ENCODE peak calls at places on chromosomes 11 and 22, in four cellular contexts. One of them, this sample, is unnamed. For H3K9me3, the result is how much of the 10 kb centered on the place peaks cover.

GRCh38 chr11:134542401-134543143 is 130.5 kb upstream of the B3GAT1 start:
- DNase-seq in upper lobe of left lung: no peak
- DNase-seq in CD8-positive, alpha-beta T cell: no peak
- DNase-seq in AG04450: no peak
- DNase-seq in this sample: no peak

GRCh38 chr22:46573781-46574437 is 36.5 kb upstream of the CELSR1 start:
- DNase-seq in CD8-positive, alpha-beta T cell: no peak
- DNase-seq in AG04450: no peak
- DNase-seq in upper lobe of left lung: peak
- DNase-seq in this sample: no peak

GRCh38 chr11:45158210-45158644 is 11.8 kb downstream of the PRDM11 start:
- DNase-seq in upper lobe of left lung: peak
- DNase-seq in AG04450: no peak
- DNase-seq in CD8-positive, alpha-beta T cell: no peak
- DNase-seq in this sample: no peak

GRCh38 chr11:111978028-111978771 is 41.1 kb downstream of the DIXDC1 start:
- DNase-seq in upper lobe of left lung: peak
- DNase-seq in CD8-positive, alpha-beta T cell: no peak
- DNase-seq in AG04450: peak
- DNase-seq in this sample: no peak

GRCh38 chr11:35852056-35852455 is 91.8 kb upstream of the LDLRAD3 start:
- DNase-seq in upper lobe of left lung: peak
- DNase-seq in AG04450: no peak
- DNase-seq in CD8-positive, alpha-beta T cell: no peak
- DNase-seq in this sample: no peak

GRCh38 chr22:43356881-43357280 is 13.7 kb upstream of the SCUBE1 start:
- DNase-seq in CD8-positive, alpha-beta T cell: no peak
- DNase-seq in upper lobe of left lung: no peak
- DNase-seq in AG04450: no peak
- DNase-seq in this sample: no peak

GRCh38 chr11:19660076-19660475 is 52.6 kb upstream of the NAV2 start:
- DNase-seq in AG04450: no peak
- DNase-seq in CD8-positive, alpha-beta T cell: no peak
- DNase-seq in upper lobe of left lung: peak
- DNase-seq in this sample: no peak

GRCh38 chr11:64718084-64718779 is 4.8 kb downstream of the NRXN2 start:
- DNase-seq in CD8-positive, alpha-beta T cell: no peak
- DNase-seq in upper lobe of left lung: no peak
- DNase-seq in AG04450: no peak
- DNase-seq in this sample: no peak

GRCh38 chr11:108871152-108871551 is 206.3 kb downstream of the DDX10 start:
- DNase-seq in upper lobe of left lung: no peak
- DNase-seq in CD8-positive, alpha-beta T cell: no peak
- DNase-seq in AG04450: peak
- DNase-seq in this sample: no peak

GRCh38 chr11:85710912-85711311 is 24.9 kb upstream of the CCDC89 start:
- DNase-seq in AG04450: no peak
- DNase-seq in CD8-positive, alpha-beta T cell: no peak
- DNase-seq in upper lobe of left lung: no peak
- DNase-seq in this sample: no peak

GRCh38 chr11:115423728-115424459 is 80.3 kb downstream of the CADM1 start:
- DNase-seq in CD8-positive, alpha-beta T cell: no peak
- DNase-seq in upper lobe of left lung: no peak
- DNase-seq in AG04450: no peak
- DNase-seq in this sample: no peak

GRCh38 chr11:1335811-1336761 is 26.7 kb upstream of the TOLLIP start:
- DNase-seq in upper lobe of left lung: peak
- DNase-seq in CD8-positive, alpha-beta T cell: peak
- DNase-seq in AG04450: peak
- DNase-seq in this sample: peak

GRCh38 chr11:30774451-30774850 is 188.3 kb upstream of the MPPED2 start:
- DNase-seq in CD8-positive, alpha-beta T cell: no peak
- DNase-seq in upper lobe of left lung: no peak
- DNase-seq in AG04450: no peak
- DNase-seq in this sample: no peak

GRCh38 chr11:74388678-74389327 is 9.4 kb downstream of the PGM2L1 start:
- DNase-seq in AG04450: no peak
- DNase-seq in CD8-positive, alpha-beta T cell: peak
- DNase-seq in upper lobe of left lung: peak
- DNase-seq in this sample: peak

GRCh38 chr11:16356057-16356750 is at the start of gene SOX6:
- DNase-seq in CD8-positive, alpha-beta T cell: no peak
- DNase-seq in upper lobe of left lung: no peak
- DNase-seq in AG04450: no peak
- DNase-seq in this sample: no peak

GRCh38 chr11:31690041-31690440 is 121.1 kb downstream of the PAX6 start:
- DNase-seq in upper lobe of left lung: no peak
- DNase-seq in AG04450: no peak
- DNase-seq in CD8-positive, alpha-beta T cell: no peak
- DNase-seq in this sample: no peak

GRCh38 chr11:63888170-63889086 is 28.5 kb downstream of the RCOR2 start:
- DNase-seq in upper lobe of left lung: peak
- DNase-seq in AG04450: no peak
- DNase-seq in CD8-positive, alpha-beta T cell: peak
- DNase-seq in this sample: peak

GRCh38 chr22:20652130-20652529 is 121.8 kb upstream of the SERPIND1 start:
- DNase-seq in AG04450: no peak
- DNase-seq in upper lobe of left lung: no peak
- DNase-seq in CD8-positive, alpha-beta T cell: no peak
- DNase-seq in this sample: no peak

GRCh38 chr11:27696961-27697360 is 3.3 kb downstream of the BDNF start:
- DNase-seq in AG04450: no peak
- DNase-seq in upper lobe of left lung: no peak
- DNase-seq in CD8-positive, alpha-beta T cell: no peak
- DNase-seq in this sample: no peak

GRCh38 chr11:63937713-63938480 is 905 bp upstream of the NAA40 start:
- DNase-seq in upper lobe of left lung: no peak
- DNase-seq in AG04450: no peak
- DNase-seq in CD8-positive, alpha-beta T cell: no peak
- DNase-seq in this sample: no peak

GRCh38 chr11:6251120-6251733 is 8.4 kb upstream of the CCKBR start:
- DNase-seq in upper lobe of left lung: peak
- DNase-seq in AG04450: peak
- DNase-seq in CD8-positive, alpha-beta T cell: peak
- DNase-seq in this sample: peak

GRCh38 chr11:5624489-5625278 is at the start of gene TRIM34:
- DNase-seq in AG04450: no peak
- DNase-seq in CD8-positive, alpha-beta T cell: peak
- DNase-seq in upper lobe of left lung: peak
- DNase-seq in this sample: peak

GRCh38 chr11:126727381-126727780 is 273.2 kb downstream of the KIRREL3 start:
- DNase-seq in upper lobe of left lung: no peak
- DNase-seq in CD8-positive, alpha-beta T cell: no peak
- DNase-seq in AG04450: no peak
- DNase-seq in this sample: no peak

GRCh38 chr11:45107051-45107450 is 39.4 kb upstream of the PRDM11 start:
- DNase-seq in CD8-positive, alpha-beta T cell: no peak
- DNase-seq in AG04450: no peak
- DNase-seq in upper lobe of left lung: no peak
- DNase-seq in this sample: no peak

GRCh38 chr11:81869337-81870065 is 864.2 kb downstream of the FAM181B start:
- DNase-seq in AG04450: no peak
- DNase-seq in CD8-positive, alpha-beta T cell: peak
- DNase-seq in upper lobe of left lung: peak
- DNase-seq in this sample: peak

GRCh38 chr11:126115253-126115540 is 52.5 kb upstream of the CDON start:
- DNase-seq in AG04450: no peak
- DNase-seq in upper lobe of left lung: peak
- DNase-seq in CD8-positive, alpha-beta T cell: no peak
- DNase-seq in this sample: no peak

GRCh38 chr11:58900479-58901420 is 38.5 kb upstream of the GLYATL1 start:
- DNase-seq in CD8-positive, alpha-beta T cell: no peak
- DNase-seq in AG04450: peak
- DNase-seq in upper lobe of left lung: peak
- DNase-seq in this sample: no peak

GRCh38 chr22:29722151-29722550 is 2.3 kb downstream of the CABP7 start:
- DNase-seq in AG04450: no peak
- DNase-seq in CD8-positive, alpha-beta T cell: no peak
- DNase-seq in upper lobe of left lung: no peak
- DNase-seq in this sample: no peak

GRCh38 chr22:24996420-24996952 is 44.0 kb downstream of the KIAA1671 start:
- DNase-seq in CD8-positive, alpha-beta T cell: no peak
- DNase-seq in upper lobe of left lung: no peak
- DNase-seq in AG04450: no peak
- DNase-seq in this sample: no peak

GRCh38 chr11:75469785-75470405 is 36.9 kb upstream of the KLHL35 start:
- DNase-seq in upper lobe of left lung: no peak
- DNase-seq in CD8-positive, alpha-beta T cell: no peak
- DNase-seq in AG04450: no peak
- DNase-seq in this sample: no peak

GRCh38 chr11:115548878-115549528 is 44.8 kb upstream of the CADM1 start:
- DNase-seq in AG04450: no peak
- DNase-seq in upper lobe of left lung: no peak
- DNase-seq in CD8-positive, alpha-beta T cell: no peak
- DNase-seq in this sample: no peak

GRCh38 chr11:72637198-72637597 is 37.0 kb downstream of the PDE2A start:
- DNase-seq in upper lobe of left lung: no peak
- DNase-seq in AG04450: no peak
- DNase-seq in CD8-positive, alpha-beta T cell: no peak
- DNase-seq in this sample: no peak

DNA sequence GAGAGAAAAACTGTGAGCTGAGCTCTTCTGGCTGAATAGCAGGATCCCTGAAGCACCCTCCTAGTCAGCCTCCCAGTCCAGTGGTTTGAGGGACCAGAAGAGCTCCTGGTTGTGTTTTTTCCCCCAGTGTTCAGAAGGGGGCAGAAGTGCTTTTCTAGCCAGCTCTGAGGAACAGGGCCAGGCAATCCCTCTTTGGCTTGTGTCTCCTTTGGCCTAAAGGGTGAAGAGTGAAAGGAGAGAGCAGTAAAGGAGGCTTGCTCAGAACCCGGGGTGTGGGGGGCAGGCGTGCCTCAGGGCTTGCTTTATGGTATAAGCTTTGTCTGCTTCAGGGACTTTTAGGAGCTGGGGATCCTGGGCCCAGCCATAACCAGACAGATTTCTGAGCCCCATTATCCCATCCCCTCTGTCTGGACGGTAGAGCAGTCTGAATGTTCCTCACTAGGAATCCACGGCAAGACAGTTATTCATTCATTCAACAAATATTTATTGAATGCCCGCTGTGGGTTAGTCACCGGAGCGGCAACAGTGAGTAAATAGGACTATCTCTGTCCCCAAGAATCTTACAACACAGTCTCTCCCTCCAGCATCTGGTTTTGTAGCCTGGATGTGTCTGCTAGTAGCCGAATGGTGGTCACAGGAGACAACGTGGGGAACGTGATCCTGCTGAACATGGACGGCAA is 14.5 kb downstream of the ACP2 start:
- DNase-seq in AG04450: no peak
- DNase-seq in CD8-positive, alpha-beta T cell: no peak
- DNase-seq in upper lobe of left lung: peak
- DNase-seq in this sample: peak
- TF ChIP-seq CTCF in AG04450: peak
- TF ChIP-seq CTCF in CD8-positive, alpha-beta T cell: no peak
- TF ChIP-seq CTCF in upper lobe of left lung: no peak
- TF ChIP-seq CTCF in this sample: peak

GRCh38 chr22:45477366-45478107 is 25.1 kb upstream of the FBLN1 start:
- DNase-seq in AG04450: no peak
- DNase-seq in upper lobe of left lung: no peak
- DNase-seq in CD8-positive, alpha-beta T cell: no peak
- DNase-seq in this sample: no peak
- H3K27ac ChIP-seq in AG04450: peak
- H3K27ac ChIP-seq in upper lobe of left lung: no peak
- H3K27ac ChIP-seq in CD8-positive, alpha-beta T cell: no peak
- H3K27ac ChIP-seq in this sample: no peak

GRCh38 chr22:17694752-17695151 is 56.2 kb downstream of the BCL2L13 start:
- DNase-seq in upper lobe of left lung: no peak
- DNase-seq in CD8-positive, alpha-beta T cell: no peak
- DNase-seq in AG04450: no peak
- DNase-seq in this sample: no peak
- H3K9me3 ChIP-seq in upper lobe of left lung: under half
- H3K9me3 ChIP-seq in CD8-positive, alpha-beta T cell: under half
- H3K9me3 ChIP-seq in AG04450: under half
- H3K9me3 ChIP-seq in this sample: under half

DNA sequence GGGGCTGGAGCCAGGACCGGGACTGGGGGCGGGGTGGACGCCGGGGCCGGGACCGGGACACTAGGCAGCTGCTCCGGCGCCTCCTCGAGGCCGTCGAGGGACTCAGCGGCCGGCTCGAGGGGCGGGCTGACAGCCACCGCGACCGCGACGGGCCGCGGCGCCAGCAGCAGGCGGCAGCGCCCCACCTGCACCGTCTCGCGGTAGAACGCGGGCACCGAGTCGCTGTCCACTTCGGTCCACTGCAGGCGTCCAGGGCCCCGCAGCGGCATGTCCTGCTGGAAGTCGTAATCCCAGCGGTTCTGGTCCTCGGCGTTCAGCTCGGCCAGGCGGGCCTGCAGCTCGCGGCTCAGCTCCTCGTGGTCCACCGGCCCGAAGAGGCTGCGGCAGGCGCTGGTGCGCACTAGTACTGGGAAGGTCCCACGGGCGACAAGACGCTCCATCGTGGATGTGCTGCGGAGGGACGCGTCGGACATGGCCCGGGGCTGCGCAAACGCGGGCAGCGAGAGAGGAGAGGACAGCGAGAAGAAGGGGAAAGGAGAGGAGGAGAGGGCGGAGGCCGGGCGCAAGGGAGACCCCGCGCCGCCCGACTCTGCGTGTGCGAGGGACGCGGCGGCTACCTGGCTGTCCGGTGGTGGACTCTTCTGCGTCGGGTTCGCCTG is 429 bp downstream of the CDKN1C start:
- DNase-seq in AG04450: no peak
- DNase-seq in CD8-positive, alpha-beta T cell: no peak
- DNase-seq in upper lobe of left lung: peak
- DNase-seq in this sample: no peak
- TF ChIP-seq CTCF in AG04450: no peak
- TF ChIP-seq CTCF in CD8-positive, alpha-beta T cell: no peak
- TF ChIP-seq CTCF in upper lobe of left lung: peak
- TF ChIP-seq CTCF in this sample: peak

GRCh38 chr11:3604169-3604568 is 37.6 kb downstream of the ART5 start:
- DNase-seq in upper lobe of left lung: no peak
- DNase-seq in CD8-positive, alpha-beta T cell: no peak
- DNase-seq in AG04450: no peak
- DNase-seq in this sample: no peak
- H3K27ac ChIP-seq in upper lobe of left lung: no peak
- H3K27ac ChIP-seq in CD8-positive, alpha-beta T cell: no peak
- H3K27ac ChIP-seq in AG04450: no peak
- H3K27ac ChIP-seq in this sample: no peak

GRCh38 chr11:70153133-70153727 is 49.9 kb upstream of the FADD start:
- DNase-seq in CD8-positive, alpha-beta T cell: no peak
- DNase-seq in AG04450: no peak
- DNase-seq in upper lobe of left lung: no peak
- DNase-seq in this sample: no peak
- H3K9me3 ChIP-seq in CD8-positive, alpha-beta T cell: under half
- H3K9me3 ChIP-seq in AG04450: under half
- H3K9me3 ChIP-seq in upper lobe of left lung: under half
- H3K9me3 ChIP-seq in this sample: under half

GRCh38 chr11:43518407-43519165 is 159.9 kb downstream of the TTC17 start:
- DNase-seq in AG04450: no peak
- DNase-seq in CD8-positive, alpha-beta T cell: no peak
- DNase-seq in upper lobe of left lung: no peak
- DNase-seq in this sample: no peak

GRCh38 chr11:43516316-43516820 is 157.6 kb downstream of the TTC17 start:
- DNase-seq in upper lobe of left lung: no peak
- DNase-seq in AG04450: no peak
- DNase-seq in CD8-positive, alpha-beta T cell: no peak
- DNase-seq in this sample: no peak

GRCh38 chr11:43511959-43512358 is 153.2 kb downstream of the TTC17 start:
- DNase-seq in CD8-positive, alpha-beta T cell: no peak
- DNase-seq in upper lobe of left lung: no peak
- DNase-seq in AG04450: no peak
- DNase-seq in this sample: no peak

GRCh38 chr11:43517518-43517917 is 158.8 kb downstream of the TTC17 start:
- DNase-seq in CD8-positive, alpha-beta T cell: no peak
- DNase-seq in AG04450: no peak
- DNase-seq in upper lobe of left lung: no peak
- DNase-seq in this sample: no peak

GRCh38 chr11:43515090-43515489 is 156.4 kb downstream of the TTC17 start:
- DNase-seq in CD8-positive, alpha-beta T cell: no peak
- DNase-seq in upper lobe of left lung: no peak
- DNase-seq in AG04450: no peak
- DNase-seq in this sample: no peak
- TF ChIP-seq CTCF in CD8-positive, alpha-beta T cell: no peak
- TF ChIP-seq CTCF in upper lobe of left lung: no peak
- TF ChIP-seq CTCF in AG04450: no peak
- TF ChIP-seq CTCF in this sample: no peak

This sample was measured in CD4-positive, alpha-beta T cell.